ENCODE peak calls at places on chromosomes 4 and X, in eight cellular contexts. A is hepatocyte; D is uterus; C is breast epithelium; N is thyroid gland; L is ascending aorta; K is CD4-positive, CD25-positive, alpha-beta regulatory T cell; R is transverse colon. V is an unnamed sample. For H3K4me1, the result is how much of the 10 kb centered on the place peaks cover.

GRCh38 chr4:58502839-58503238 is 1392.7 kb upstream of the IGFBP7 start:
- DNase-seq in A (no peak), D (no peak), C (no peak), N (no peak), L (no peak), K (no peak), R (no peak), V (no peak)

GRCh38 chr4:88533937-88534750 is 10.6 kb upstream of the PYURF start:
- DNase-seq in A (no peak), D (no peak), C (no peak), N (no peak), L (no peak), K (no peak), R (no peak), V (no peak)

GRCh38 chrX:140866446-140866845 is 135.9 kb upstream of the SPANXB1 start:
- DNase-seq in A (no peak), D (no peak), C (no peak), N (no peak), L (no peak), K (no peak), R (no peak), V (no peak)

GRCh38 chr4:120843840-120844527 is 78.5 kb downstream of the PRDM5 start:
- DNase-seq in A (peak), D (no peak), C (no peak), N (peak), L (no peak), K (peak), R (peak), V (no peak)

GRCh38 chr4:109816082-109816442 is 500 bp downstream of the GAR1 start:
- DNase-seq in A (peak), D (no peak), C (no peak), N (no peak), L (no peak), K (peak), R (peak), V (peak)

GRCh38 chrX:78687586-78687985 is 28.5 kb upstream of the RTL3 start:
- DNase-seq in A (no peak), D (no peak), C (no peak), N (no peak), L (no peak), K (no peak), R (no peak), V (no peak)

GRCh38 chr4:90951037-90951436 is 823.8 kb downstream of the CCSER1 start:
- DNase-seq in A (peak), D (no peak), C (no peak), N (no peak), L (no peak), K (no peak), R (no peak), V (no peak)

GRCh38 chrX:37802028-37802427 is 22.2 kb downstream of the CYBB start:
- DNase-seq in A (no peak), D (no peak), C (no peak), N (no peak), L (no peak), K (no peak), R (no peak), V (no peak)

GRCh38 chrX:48683411-48683982 is at the start of gene WAS:
- DNase-seq in A (no peak), D (no peak), C (no peak), N (no peak), L (no peak), K (peak), R (peak), V (peak)

GRCh38 chrX:40867352-40867751 is 132.0 kb upstream of the MED14 start:
- DNase-seq in A (peak), D (no peak), C (peak), N (peak), L (no peak), K (no peak), R (no peak), V (no peak)

GRCh38 chr4:163679189-163679588 is 184.7 kb downstream of the TMA16 start:
- DNase-seq in A (peak), D (no peak), C (no peak), N (no peak), L (no peak), K (peak), R (no peak), V (no peak)

DNA sequence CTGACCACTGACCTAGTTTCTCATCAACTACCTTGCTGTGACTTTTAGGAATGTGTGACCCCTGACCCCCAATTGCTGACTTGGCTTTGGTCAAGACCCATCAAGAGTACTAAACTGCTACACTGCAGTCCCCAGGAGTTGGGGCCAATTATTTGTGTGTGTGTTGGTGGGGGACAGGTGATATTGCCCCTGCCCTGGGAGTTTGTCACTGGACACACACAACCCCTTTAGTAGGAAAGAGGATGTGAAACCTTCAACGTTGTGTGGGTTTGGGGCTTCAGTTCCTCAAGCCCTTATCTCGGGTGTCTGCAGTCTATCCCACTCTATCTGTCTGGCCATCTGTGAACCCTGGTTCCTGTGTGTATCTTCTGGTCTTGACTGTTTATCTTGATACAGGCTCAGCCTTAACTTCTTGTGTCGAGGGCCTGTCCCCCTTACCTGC is 6.5 kb downstream of the SASH3 start:
- DNase-seq in A (no peak), D (no peak), C (no peak), N (no peak), L (no peak), K (no peak), R (peak), V (no peak)
- H3K4me1 ChIP-seq in A (under half), D (under half), C (under half), N (under half), L (under half), K (half or more), R (under half), V (under half)

DNA sequence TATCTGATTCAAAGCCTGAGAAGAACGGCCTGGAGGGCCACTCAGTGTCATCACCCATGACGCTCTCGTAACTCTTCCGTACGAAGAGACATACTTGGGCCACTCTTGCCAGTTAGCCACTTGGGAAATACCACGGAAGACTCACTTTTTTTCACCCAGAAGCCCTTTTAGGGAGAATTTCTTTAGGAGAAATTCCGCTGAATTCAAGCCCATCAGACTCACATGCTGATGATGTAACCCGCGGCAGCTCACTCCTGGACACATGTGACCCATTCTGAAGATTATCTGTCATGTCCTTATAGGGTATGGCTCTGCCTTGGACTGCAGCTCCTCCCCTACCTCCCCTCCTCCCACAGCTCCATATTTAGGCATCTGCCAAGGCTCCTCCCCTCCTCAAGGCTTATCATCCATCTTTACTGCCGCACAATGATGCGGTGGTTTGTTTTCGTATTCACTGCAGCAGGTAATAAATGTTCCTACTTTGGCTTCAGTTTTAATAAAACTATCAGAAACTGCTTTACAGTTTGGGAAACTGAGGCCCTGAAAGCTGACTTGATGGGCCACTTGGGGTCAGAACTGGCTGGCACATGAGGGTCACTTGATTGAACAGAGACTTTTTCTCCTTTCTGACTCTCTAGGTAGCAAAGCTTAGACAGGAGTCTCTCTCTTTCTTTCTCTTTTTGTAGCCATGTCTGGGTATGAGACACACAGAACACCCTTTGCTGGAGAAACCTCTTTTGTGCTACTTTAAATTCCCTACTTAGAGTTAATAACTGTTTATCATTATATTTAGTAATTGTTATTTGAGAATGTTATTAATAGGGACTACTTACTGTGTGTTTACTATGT is 42.1 kb downstream of the RHOH start:
- DNase-seq in A (no peak), D (no peak), C (no peak), N (peak), L (no peak), K (peak), R (peak), V (peak)
- H3K4me1 ChIP-seq in A (under half), D (under half), C (under half), N (under half), L (under half), K (half or more), R (under half), V (half or more)

GRCh38 chr4:7968262-7968896 is 28.7 kb upstream of the AFAP1 start:
- DNase-seq in A (no peak), D (peak), C (no peak), N (no peak), L (no peak), K (no peak), R (no peak), V (no peak)

GRCh38 chr4:7967501-7968261 is 28.0 kb upstream of the AFAP1 start:
- DNase-seq in A (no peak), D (no peak), C (no peak), N (no peak), L (no peak), K (no peak), R (peak), V (no peak)

GRCh38 chr4:7971881-7972500 is 32.3 kb upstream of the AFAP1 start:
- DNase-seq in A (no peak), D (no peak), C (no peak), N (no peak), L (no peak), K (no peak), R (no peak), V (no peak)

GRCh38 chr4:7971159-7971631 is 31.5 kb upstream of the AFAP1 start:
- DNase-seq in A (no peak), D (no peak), C (no peak), N (no peak), L (no peak), K (no peak), R (no peak), V (no peak)

DNA sequence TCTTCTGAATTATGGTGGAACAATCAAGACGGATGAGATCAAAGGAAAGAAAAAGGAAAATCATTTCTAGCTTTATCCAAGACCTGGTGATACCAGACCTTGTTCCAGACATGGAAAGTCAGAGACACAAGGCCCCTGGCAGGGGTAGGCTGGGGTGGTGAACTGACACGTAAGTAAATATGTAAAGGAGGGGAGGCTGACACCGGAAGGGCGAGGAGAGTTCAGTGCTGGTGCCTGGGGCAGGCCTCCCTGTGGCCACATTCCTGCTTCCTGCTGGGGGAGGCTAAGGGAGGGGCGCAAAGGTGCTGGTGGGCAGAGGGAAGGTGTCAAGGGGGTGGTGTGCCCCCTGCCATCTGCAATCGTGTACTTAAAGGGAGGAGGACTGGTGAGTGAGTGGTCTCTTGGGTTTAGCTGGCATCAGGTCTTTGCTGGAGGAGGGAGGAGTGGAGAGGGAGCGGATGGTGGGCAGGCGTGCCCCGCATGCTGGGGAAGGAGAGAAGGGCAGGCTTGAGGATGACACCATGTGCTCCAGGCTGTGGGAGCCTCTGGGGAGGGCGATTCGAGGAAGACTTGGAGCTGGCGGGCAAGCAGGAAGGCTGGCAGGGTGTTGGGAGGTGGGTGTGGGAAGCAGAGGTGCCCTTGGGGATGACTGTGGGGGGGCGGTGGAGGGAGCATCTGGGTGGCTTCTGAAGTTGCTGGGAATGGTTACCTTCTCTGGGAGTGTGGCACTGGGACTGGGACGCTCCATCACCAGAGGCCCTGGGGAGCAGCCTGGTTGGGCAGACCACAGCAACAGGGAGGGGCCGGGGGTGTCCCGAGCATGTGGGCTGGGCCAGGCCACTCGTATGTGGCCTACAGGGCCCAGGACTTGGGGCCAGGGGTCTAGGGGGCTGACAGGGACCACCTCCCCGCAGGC is 30.6 kb upstream of the AFAP1 start:
- DNase-seq in A (peak), D (peak), C (peak), N (no peak), L (no peak), K (peak), R (peak), V (peak)
- H3K4me1 ChIP-seq in A (under half), D (under half), C (under half), N (under half), L (under half), K (under half), R (under half), V (under half)

DNA sequence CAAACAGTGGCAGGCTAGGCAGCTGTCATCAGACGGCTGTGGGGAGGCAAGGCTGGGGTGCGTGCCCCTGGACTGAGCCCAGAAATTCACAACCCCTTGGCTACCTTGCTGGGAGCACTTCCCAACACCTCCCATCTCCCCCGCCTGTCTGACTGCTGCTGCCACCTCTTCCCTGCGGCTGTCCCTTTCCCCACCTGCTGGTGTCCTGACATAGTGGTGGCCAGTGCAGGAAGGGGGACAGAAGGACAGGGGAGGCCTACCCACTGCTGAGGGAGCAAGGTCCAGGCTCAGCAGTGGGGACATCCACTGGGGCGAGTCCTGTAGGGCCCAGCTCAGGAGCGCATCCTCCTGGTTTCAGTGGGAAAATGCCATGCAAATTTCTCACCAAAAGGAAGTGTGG is 3.4 kb downstream of the ABCD1 start:
- DNase-seq in A (no peak), D (no peak), C (no peak), N (no peak), L (no peak), K (no peak), R (no peak), V (no peak)
- H3K4me1 ChIP-seq in A (under half), D (under half), C (under half), N (under half), L (under half), K (under half), R (under half), V (under half)

GRCh38 chrX:2707334-2707760 is 16.3 kb downstream of the CD99 start:
- DNase-seq in A (peak), D (no peak), C (peak), N (peak), L (peak), K (peak), R (peak), V (peak)
- H3K4me1 ChIP-seq in A (under half), D (under half), C (under half), N (under half), L (under half), K (half or more), R (under half), V (half or more)

DNA sequence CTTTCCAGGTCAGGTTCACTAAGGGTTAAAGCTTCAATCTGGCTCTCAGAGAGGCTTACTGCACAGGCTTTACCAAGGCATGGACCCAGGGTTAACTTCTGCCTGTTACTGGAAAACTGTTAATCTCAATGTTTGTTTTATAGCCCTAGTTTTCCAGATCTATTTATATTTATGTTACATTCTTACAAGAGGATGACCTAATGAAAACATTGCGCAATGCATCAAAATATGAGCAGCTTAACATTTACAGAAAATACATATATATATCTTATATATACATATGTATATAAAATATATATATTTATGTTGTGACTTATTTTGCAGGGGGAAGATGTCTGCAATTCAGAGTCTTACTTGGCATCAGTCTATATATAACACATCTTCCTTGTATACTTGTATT is 112.3 kb downstream of the PCDH19 start:
- DNase-seq in A (no peak), D (no peak), C (no peak), N (no peak), L (no peak), K (no peak), R (no peak), V (no peak)
- H3K4me1 ChIP-seq in A (under half), D (under half), C (under half), N (under half), L (under half), K (under half), R (under half), V (under half)